ENCODE peak calls at places on chromosomes 12 and 14, in six cellular contexts. M is astrocyte of the spinal cord; V is cardiac muscle cell; C is fibroblast of lung; B is EL; U is activated CD8-positive, alpha-beta memory T cell treated with anti-CD3 and anti-CD28 coated beads, Interleukin-2, amount 50 U/mL, for 4 hours. P is an unnamed sample.

GRCh38 chr12:51907083-51907863 is at the start of gene ACVRL1:
- DNase-seq in B (peak), U (no peak), V (no peak), M (no peak), C (peak), P (no peak)

GRCh38 chr12:132600048-132601032 is 10.0 kb downstream of the LRCOL1 start:
- DNase-seq in U (peak), C (peak), V (peak), M (peak), B (peak), P (peak)

GRCh38 chr14:73221945-73222344 is 15.4 kb upstream of the PAPLN start:
- DNase-seq in C (no peak), M (no peak), U (no peak), V (no peak), B (peak), P (no peak)

GRCh38 chr12:16076553-16076952 is 165.4 kb downstream of the DERA start:
- DNase-seq in U (no peak), B (peak), M (peak), V (peak), C (peak), P (peak)

GRCh38 chr12:47876404-47876960 is 28.3 kb downstream of the VDR start:
- DNase-seq in B (peak), V (no peak), C (no peak), U (no peak), M (no peak), P (no peak)

GRCh38 chr12:70185301-70185700 is 57.9 kb upstream of the CNOT2 start:
- DNase-seq in V (no peak), M (no peak), C (no peak), B (no peak), U (no peak), P (no peak)

GRCh38 chr12:93361159-93361919 is 16.4 kb upstream of the NUDT4 start:
- DNase-seq in B (peak), V (no peak), M (peak), U (no peak), C (no peak), P (no peak)

GRCh38 chr12:20220339-20220738 is 148.0 kb upstream of the PDE3A start:
- DNase-seq in M (peak), U (no peak), C (peak), B (peak), V (no peak), P (peak)

GRCh38 chr14:23117371-23118020 is 1.6 kb downstream of the CEBPE start:
- DNase-seq in B (no peak), C (no peak), V (no peak), U (no peak), M (no peak), P (no peak)